ENCODE peak calls at places on chromosomes 6 and 20, in nine cellular contexts. W is CD4-positive, alpha-beta T cell; C is CD4-positive, alpha-beta memory T cell; A is substantia nigra; O is AG04450; U is pulmonary artery endothelial cell; D is RPMI8226; L is stomach; F is tibial artery. N is an unnamed sample.

GRCh38 chr6:33592595-33593413 is 12.7 kb upstream of the BAK1 start:
- DNase-seq in W (peak), C (peak), A (no peak), O (no peak), U (no peak), D (peak), L (peak), F (no peak), N (no peak)

GRCh38 chr6:128532110-128532509 is 11.7 kb upstream of the PTPRK start:
- DNase-seq in W (no peak), C (no peak), A (no peak), O (no peak), U (no peak), D (no peak), L (no peak), F (no peak), N (no peak)

GRCh38 chr6:72580281-72580940 is 41.5 kb upstream of the KCNQ5 start:
- DNase-seq in W (no peak), C (no peak), A (peak), O (peak), U (peak), D (peak), L (no peak), F (peak), N (peak)

GRCh38 chr20:973785-974194 is 28.3 kb downstream of the RSPO4 start:
- DNase-seq in W (peak), C (peak), A (no peak), O (no peak), U (no peak), D (peak), L (no peak), F (no peak), N (peak)

GRCh38 chr6:4020822-4021132 is 58.2 kb downstream of the FAM217A start:
- DNase-seq in W (no peak), C (no peak), A (no peak), O (no peak), U (no peak), D (no peak), L (no peak), F (no peak), N (no peak)

GRCh38 chr20:39057911-39058310 is 95.8 kb downstream of the DHX35 start:
- DNase-seq in W (no peak), C (no peak), A (no peak), O (no peak), U (no peak), D (no peak), L (no peak), F (no peak), N (no peak)

GRCh38 chr20:45346291-45346718 is 1.9 kb downstream of the SDC4 start:
- DNase-seq in W (no peak), C (no peak), A (no peak), O (no peak), U (no peak), D (no peak), L (no peak), F (no peak), N (no peak)

GRCh38 chr20:57160985-57161384 is 105.5 kb downstream of the BMP7 start:
- DNase-seq in W (no peak), C (no peak), A (no peak), O (no peak), U (no peak), D (no peak), L (no peak), F (no peak), N (no peak)

GRCh38 chr20:61954276-61955021 is 111.2 kb downstream of the TAF4 start:
- DNase-seq in W (no peak), C (no peak), A (no peak), O (no peak), U (no peak), D (peak), L (no peak), F (no peak), N (no peak)

GRCh38 chr6:142884214-142885035 is 60.6 kb downstream of the HIVEP2 start:
- DNase-seq in W (no peak), C (no peak), A (no peak), O (no peak), U (no peak), D (no peak), L (no peak), F (no peak), N (no peak)